ENCODE peak calls at places on chromosomes 11 and 22, in seven cellular contexts. One of them, this sample, is unnamed.

GRCh38 chr11:113667801-113668200 is 38.3 kb downstream of the TMPRSS5 start:
- DNase-seq in NB4: no peak
- DNase-seq in stimulated activated CD4-positive, alpha-beta T cell treated with anti-CD3 and anti-CD28 coated beads, Interleukin-15, amount 100 ng/mL, for 24 hours: no peak
- DNase-seq in NCI-H460: no peak
- DNase-seq in EL: peak
- DNase-seq in body of pancreas: no peak
- DNase-seq in NCI-H1092: no peak
- DNase-seq in this sample: no peak

GRCh38 chr22:49861642-49862407 is 8.2 kb downstream of the ZBED4 start:
- DNase-seq in NCI-H1092: no peak
- DNase-seq in stimulated activated CD4-positive, alpha-beta T cell treated with anti-CD3 and anti-CD28 coated beads, Interleukin-15, amount 100 ng/mL, for 24 hours: no peak
- DNase-seq in EL: no peak
- DNase-seq in NCI-H460: no peak
- DNase-seq in NB4: peak
- DNase-seq in body of pancreas: no peak
- DNase-seq in this sample: no peak

GRCh38 chr11:93528252-93528651 is 14.9 kb downstream of the SMCO4 start:
- DNase-seq in EL: no peak
- DNase-seq in NB4: no peak
- DNase-seq in NCI-H460: no peak
- DNase-seq in body of pancreas: no peak
- DNase-seq in NCI-H1092: no peak
- DNase-seq in stimulated activated CD4-positive, alpha-beta T cell treated with anti-CD3 and anti-CD28 coated beads, Interleukin-15, amount 100 ng/mL, for 24 hours: no peak
- DNase-seq in this sample: no peak

GRCh38 chr22:37502342-37503182 is 16.4 kb upstream of the MFNG start:
- DNase-seq in stimulated activated CD4-positive, alpha-beta T cell treated with anti-CD3 and anti-CD28 coated beads, Interleukin-15, amount 100 ng/mL, for 24 hours: no peak
- DNase-seq in EL: no peak
- DNase-seq in NB4: peak
- DNase-seq in NCI-H1092: no peak
- DNase-seq in body of pancreas: peak
- DNase-seq in NCI-H460: no peak
- DNase-seq in this sample: peak

GRCh38 chr11:31150011-31150410 is 219.5 kb downstream of the DCDC1 start:
- DNase-seq in NCI-H1092: no peak
- DNase-seq in EL: no peak
- DNase-seq in body of pancreas: no peak
- DNase-seq in NB4: no peak
- DNase-seq in stimulated activated CD4-positive, alpha-beta T cell treated with anti-CD3 and anti-CD28 coated beads, Interleukin-15, amount 100 ng/mL, for 24 hours: no peak
- DNase-seq in NCI-H460: no peak
- DNase-seq in this sample: no peak

GRCh38 chr11:65124480-65125196 is 2.5 kb downstream of the MRPL49 start:
- DNase-seq in NCI-H460: no peak
- DNase-seq in NB4: no peak
- DNase-seq in NCI-H1092: no peak
- DNase-seq in body of pancreas: no peak
- DNase-seq in EL: no peak
- DNase-seq in stimulated activated CD4-positive, alpha-beta T cell treated with anti-CD3 and anti-CD28 coated beads, Interleukin-15, amount 100 ng/mL, for 24 hours: no peak
- DNase-seq in this sample: no peak

GRCh38 chr11:78065239-78065638 is 1.6 kb downstream of the THRSP start:
- DNase-seq in body of pancreas: no peak
- DNase-seq in NB4: no peak
- DNase-seq in stimulated activated CD4-positive, alpha-beta T cell treated with anti-CD3 and anti-CD28 coated beads, Interleukin-15, amount 100 ng/mL, for 24 hours: no peak
- DNase-seq in NCI-H1092: no peak
- DNase-seq in NCI-H460: no peak
- DNase-seq in EL: no peak
- DNase-seq in this sample: no peak

GRCh38 chr11:12124306-12124705 is 13.9 kb downstream of the MICAL2 start:
- DNase-seq in stimulated activated CD4-positive, alpha-beta T cell treated with anti-CD3 and anti-CD28 coated beads, Interleukin-15, amount 100 ng/mL, for 24 hours: no peak
- DNase-seq in NCI-H460: no peak
- DNase-seq in EL: no peak
- DNase-seq in NB4: no peak
- DNase-seq in NCI-H1092: no peak
- DNase-seq in body of pancreas: no peak
- DNase-seq in this sample: no peak

GRCh38 chr11:17985517-17985916 is 27.3 kb downstream of the SERGEF start:
- DNase-seq in NB4: no peak
- DNase-seq in NCI-H1092: no peak
- DNase-seq in NCI-H460: no peak
- DNase-seq in stimulated activated CD4-positive, alpha-beta T cell treated with anti-CD3 and anti-CD28 coated beads, Interleukin-15, amount 100 ng/mL, for 24 hours: no peak
- DNase-seq in body of pancreas: peak
- DNase-seq in EL: peak
- DNase-seq in this sample: no peak

GRCh38 chr11:17389205-17389956 is 922 bp upstream of the KCNJ11 start:
- DNase-seq in body of pancreas: peak
- DNase-seq in stimulated activated CD4-positive, alpha-beta T cell treated with anti-CD3 and anti-CD28 coated beads, Interleukin-15, amount 100 ng/mL, for 24 hours: peak
- DNase-seq in NB4: peak
- DNase-seq in NCI-H460: peak
- DNase-seq in NCI-H1092: peak
- DNase-seq in EL: peak
- DNase-seq in this sample: peak

GRCh38 chr11:103215812-103216211 is 106.6 kb downstream of the DYNC2H1 start:
- DNase-seq in body of pancreas: no peak
- DNase-seq in NCI-H460: no peak
- DNase-seq in NCI-H1092: no peak
- DNase-seq in EL: no peak
- DNase-seq in stimulated activated CD4-positive, alpha-beta T cell treated with anti-CD3 and anti-CD28 coated beads, Interleukin-15, amount 100 ng/mL, for 24 hours: no peak
- DNase-seq in NB4: no peak
- DNase-seq in this sample: no peak

GRCh38 chr11:108859510-108859909 is 194.6 kb downstream of the DDX10 start:
- DNase-seq in NCI-H460: no peak
- DNase-seq in EL: no peak
- DNase-seq in body of pancreas: no peak
- DNase-seq in NB4: no peak
- DNase-seq in NCI-H1092: no peak
- DNase-seq in stimulated activated CD4-positive, alpha-beta T cell treated with anti-CD3 and anti-CD28 coated beads, Interleukin-15, amount 100 ng/mL, for 24 hours: no peak
- DNase-seq in this sample: no peak

GRCh38 chr22:20803696-20804324 is 29.9 kb downstream of the SERPIND1 start:
- DNase-seq in body of pancreas: peak
- DNase-seq in stimulated activated CD4-positive, alpha-beta T cell treated with anti-CD3 and anti-CD28 coated beads, Interleukin-15, amount 100 ng/mL, for 24 hours: peak
- DNase-seq in NB4: peak
- DNase-seq in EL: peak
- DNase-seq in NCI-H460: no peak
- DNase-seq in NCI-H1092: no peak
- DNase-seq in this sample: peak

GRCh38 chr11:1238767-1239595 is 16.1 kb downstream of the MUC5B start:
- DNase-seq in EL: no peak
- DNase-seq in body of pancreas: peak
- DNase-seq in NB4: no peak
- DNase-seq in stimulated activated CD4-positive, alpha-beta T cell treated with anti-CD3 and anti-CD28 coated beads, Interleukin-15, amount 100 ng/mL, for 24 hours: no peak
- DNase-seq in NCI-H460: no peak
- DNase-seq in NCI-H1092: no peak
- DNase-seq in this sample: peak